ENCODE peak calls at places on chromosome 6, in four cellular contexts. One of them, this sample, is unnamed.

GRCh38 chr6:119310486-119311036 is 39.0 kb downstream of the MAN1A1 start:
- DNase-seq in thyroid gland: no peak
- DNase-seq in upper lobe of left lung: no peak
- DNase-seq in endodermal cell: no peak
- DNase-seq in this sample: no peak

GRCh38 chr6:113847435-113847834 is 9.7 kb upstream of the MARCKS start:
- DNase-seq in upper lobe of left lung: no peak
- DNase-seq in endodermal cell: no peak
- DNase-seq in thyroid gland: no peak
- DNase-seq in this sample: no peak

GRCh38 chr6:108558372-108559096 is 2.2 kb upstream of the FOXO3 start:
- DNase-seq in endodermal cell: peak; percentile 99
- DNase-seq in upper lobe of left lung: peak; percentile 99
- DNase-seq in thyroid gland: peak; percentile 99
- DNase-seq in this sample: peak; percentile 99

GRCh38 chr6:33632603-33633039 is 11.5 kb downstream of the ITPR3 start:
- DNase-seq in thyroid gland: peak; percentile 36
- DNase-seq in upper lobe of left lung: no peak
- DNase-seq in endodermal cell: peak; percentile 97
- DNase-seq in this sample: peak; percentile 76

GRCh38 chr6:31575335-31575901 is at the start of gene TNF:
- DNase-seq in thyroid gland: peak; percentile 8
- DNase-seq in endodermal cell: peak; percentile 41
- DNase-seq in upper lobe of left lung: no peak
- DNase-seq in this sample: no peak

GRCh38 chr6:168332020-168332419 is 12.4 kb upstream of the DACT2 start:
- DNase-seq in endodermal cell: peak; percentile 93
- DNase-seq in thyroid gland: no peak
- DNase-seq in upper lobe of left lung: no peak
- DNase-seq in this sample: no peak

GRCh38 chr6:142935553-142936517 is 9.1 kb downstream of the HIVEP2 start:
- DNase-seq in endodermal cell: no peak
- DNase-seq in thyroid gland: peak; percentile 20
- DNase-seq in upper lobe of left lung: peak; percentile 16
- DNase-seq in this sample: no peak

GRCh38 chr6:1067346-1067745 is 244.6 kb upstream of the FOXQ1 start:
- DNase-seq in thyroid gland: no peak
- DNase-seq in upper lobe of left lung: no peak
- DNase-seq in endodermal cell: no peak
- DNase-seq in this sample: no peak

GRCh38 chr6:38477680-38478260 is 162.0 kb downstream of the BTBD9 start:
- DNase-seq in upper lobe of left lung: no peak
- DNase-seq in endodermal cell: peak; percentile 77
- DNase-seq in thyroid gland: no peak
- DNase-seq in this sample: no peak

GRCh38 chr6:51915098-51915497 is 172.3 kb downstream of the PKHD1 start:
- DNase-seq in endodermal cell: no peak
- DNase-seq in thyroid gland: no peak
- DNase-seq in upper lobe of left lung: no peak
- DNase-seq in this sample: no peak

GRCh38 chr6:81734081-81734480 is 18.4 kb downstream of the TENT5A start:
- DNase-seq in thyroid gland: no peak
- DNase-seq in upper lobe of left lung: no peak
- DNase-seq in endodermal cell: no peak
- DNase-seq in this sample: no peak

GRCh38 chr6:49849121-49849907 is 17.0 kb downstream of the CRISP1 start:
- DNase-seq in upper lobe of left lung: no peak
- DNase-seq in thyroid gland: no peak
- DNase-seq in endodermal cell: peak; percentile 39
- DNase-seq in this sample: no peak

GRCh38 chr6:79898076-79898475 is 49.3 kb downstream of the ELOVL4 start:
- DNase-seq in endodermal cell: no peak
- DNase-seq in upper lobe of left lung: no peak
- DNase-seq in thyroid gland: no peak
- DNase-seq in this sample: no peak

GRCh38 chr6:49118475-49118874 is 344.6 kb downstream of the MMUT start:
- DNase-seq in upper lobe of left lung: no peak
- DNase-seq in endodermal cell: no peak
- DNase-seq in thyroid gland: no peak
- DNase-seq in this sample: no peak

GRCh38 chr6:86715676-86716075 is 221.7 kb upstream of the HTR1E start:
- DNase-seq in upper lobe of left lung: no peak
- DNase-seq in endodermal cell: no peak
- DNase-seq in thyroid gland: peak; percentile 5
- DNase-seq in this sample: no peak

GRCh38 chr6:148265058-148265457 is 77.6 kb upstream of the SASH1 start:
- DNase-seq in endodermal cell: no peak
- DNase-seq in upper lobe of left lung: no peak
- DNase-seq in thyroid gland: peak; percentile 49
- DNase-seq in this sample: no peak

GRCh38 chr6:27019651-27020552 is 227.6 kb upstream of the PRSS16 start:
- DNase-seq in thyroid gland: peak; percentile 83
- DNase-seq in upper lobe of left lung: peak; percentile 90
- DNase-seq in endodermal cell: peak; percentile 94
- DNase-seq in this sample: peak; percentile 79

GRCh38 chr6:136550330-136551071 is at the start of gene MAP7:
- DNase-seq in thyroid gland: peak; percentile 94
- DNase-seq in endodermal cell: peak; percentile 98
- DNase-seq in upper lobe of left lung: peak; percentile 96
- DNase-seq in this sample: peak; percentile 85

GRCh38 chr6:4102687-4103244 is 23.8 kb upstream of the FAM217A start:
- DNase-seq in endodermal cell: no peak
- DNase-seq in upper lobe of left lung: no peak
- DNase-seq in thyroid gland: no peak
- DNase-seq in this sample: no peak

GRCh38 chr6:100724696-100725095 is 156.4 kb downstream of the ASCC3 start:
- DNase-seq in thyroid gland: no peak
- DNase-seq in endodermal cell: no peak
- DNase-seq in upper lobe of left lung: no peak
- DNase-seq in this sample: no peak

GRCh38 chr6:37871616-37872384 is 52.3 kb downstream of the ZFAND3 start:
- DNase-seq in thyroid gland: no peak
- DNase-seq in endodermal cell: no peak
- DNase-seq in upper lobe of left lung: no peak
- DNase-seq in this sample: no peak

GRCh38 chr6:107248147-107248546 is 132.8 kb upstream of the BEND3 start:
- DNase-seq in thyroid gland: no peak
- DNase-seq in endodermal cell: no peak
- DNase-seq in upper lobe of left lung: no peak
- DNase-seq in this sample: no peak

GRCh38 chr6:45827952-45828530 is 187.6 kb downstream of the CLIC5 start:
- DNase-seq in upper lobe of left lung: no peak
- DNase-seq in endodermal cell: no peak
- DNase-seq in thyroid gland: no peak
- DNase-seq in this sample: no peak

GRCh38 chr6:109508166-109508860 is 25.3 kb upstream of the ZBTB24 start:
- DNase-seq in thyroid gland: peak; percentile 41
- DNase-seq in endodermal cell: no peak
- DNase-seq in upper lobe of left lung: no peak
- DNase-seq in this sample: no peak

GRCh38 chr6:165974817-165975216 is 192.8 kb downstream of the TBXT start:
- DNase-seq in endodermal cell: no peak
- DNase-seq in upper lobe of left lung: no peak
- DNase-seq in thyroid gland: no peak
- DNase-seq in this sample: no peak

GRCh38 chr6:169831450-169832246 is 80.2 kb downstream of the ERMARD start:
- DNase-seq in endodermal cell: peak; percentile 97
- DNase-seq in thyroid gland: peak; percentile 64
- DNase-seq in upper lobe of left lung: peak; percentile 88
- DNase-seq in this sample: no peak

GRCh38 chr6:21609881-21610329 is 16.4 kb downstream of the SOX4 start:
- DNase-seq in thyroid gland: no peak
- DNase-seq in endodermal cell: no peak
- DNase-seq in upper lobe of left lung: peak; percentile 79
- DNase-seq in this sample: no peak

GRCh38 chr6:99613705-99614429 is 7.2 kb downstream of the PRDM13 start:
- DNase-seq in endodermal cell: peak; percentile 85
- DNase-seq in thyroid gland: no peak
- DNase-seq in upper lobe of left lung: peak; percentile 90
- DNase-seq in this sample: no peak

GRCh38 chr6:137975058-137975940 is 108.2 kb downstream of the TNFAIP3 start:
- DNase-seq in thyroid gland: no peak
- DNase-seq in endodermal cell: no peak
- DNase-seq in upper lobe of left lung: no peak
- DNase-seq in this sample: no peak

GRCh38 chr6:118542184-118542952 is 5.7 kb upstream of the PLN start:
- DNase-seq in thyroid gland: no peak
- DNase-seq in upper lobe of left lung: no peak
- DNase-seq in endodermal cell: no peak
- DNase-seq in this sample: no peak

GRCh38 chr6:145756170-145756662 is 20.9 kb upstream of the EPM2A start:
- DNase-seq in endodermal cell: no peak
- DNase-seq in upper lobe of left lung: no peak
- DNase-seq in thyroid gland: peak; percentile 12
- DNase-seq in this sample: no peak

GRCh38 chr6:54846857-54847721 is 518 bp downstream of the FAM83B start:
- DNase-seq in thyroid gland: peak; percentile 52
- DNase-seq in upper lobe of left lung: no peak
- DNase-seq in endodermal cell: peak; percentile 81
- DNase-seq in this sample: no peak

GRCh38 chr6:8437813-8438212 is 2.5 kb upstream of the SLC35B3 start:
- DNase-seq in endodermal cell: no peak
- DNase-seq in upper lobe of left lung: no peak
- DNase-seq in thyroid gland: no peak
- DNase-seq in this sample: no peak

GRCh38 chr6:151441390-151442166 is 10.3 kb downstream of the RMND1 start:
- DNase-seq in upper lobe of left lung: no peak
- DNase-seq in thyroid gland: no peak
- DNase-seq in endodermal cell: no peak
- DNase-seq in this sample: no peak
- H3K4me1 ChIP-seq in upper lobe of left lung: peaks cover 23% of the 10 kb centered on the region
- H3K4me1 ChIP-seq in thyroid gland: peaks cover 33% of the 10 kb centered on the region
- H3K4me1 ChIP-seq in endodermal cell: peaks cover 9% of the 10 kb centered on the region
- H3K4me1 ChIP-seq in this sample: peaks cover 30% of the 10 kb centered on the region

GRCh38 chr6:135092724-135093123 is 38.1 kb upstream of the HBS1L start:
- DNase-seq in upper lobe of left lung: no peak
- DNase-seq in endodermal cell: no peak
- DNase-seq in thyroid gland: no peak
- DNase-seq in this sample: no peak
- H3K4me1 ChIP-seq in upper lobe of left lung: no peaks in the 10 kb centered on the region
- H3K4me1 ChIP-seq in endodermal cell: no peaks in the 10 kb centered on the region
- H3K4me1 ChIP-seq in thyroid gland: peaks cover 5% of the 10 kb centered on the region
- H3K4me1 ChIP-seq in this sample: no peaks in the 10 kb centered on the region

DNA sequence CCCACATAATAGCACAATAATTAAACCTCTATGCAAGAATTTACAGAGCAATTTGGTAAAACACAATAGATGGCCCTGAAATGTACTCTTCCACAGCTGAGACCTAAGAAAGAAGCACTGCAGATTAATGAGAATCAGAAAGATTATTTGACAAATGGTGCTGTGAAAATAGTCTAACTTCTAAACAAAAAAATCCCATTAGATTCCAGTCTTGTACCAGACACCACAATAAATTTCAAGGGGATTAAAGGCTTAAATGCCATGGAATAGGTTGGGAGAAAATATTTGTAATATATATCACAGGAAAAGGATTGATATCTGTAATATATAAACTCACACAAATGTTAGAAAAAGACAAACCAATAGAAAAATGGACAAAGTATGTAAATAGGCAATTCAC is 14.4 kb downstream of the TMEM244 start:
- DNase-seq in thyroid gland: no peak
- DNase-seq in upper lobe of left lung: no peak
- DNase-seq in endodermal cell: no peak
- DNase-seq in this sample: no peak
- H3K4me1 ChIP-seq in thyroid gland: no peaks in the 10 kb centered on the region
- H3K4me1 ChIP-seq in upper lobe of left lung: no peaks in the 10 kb centered on the region
- H3K4me1 ChIP-seq in endodermal cell: peaks cover 6% of the 10 kb centered on the region
- H3K4me1 ChIP-seq in this sample: no peaks in the 10 kb centered on the region

GRCh38 chr6:154157706-154158105 is 118.7 kb downstream of the OPRM1 start:
- DNase-seq in thyroid gland: no peak
- DNase-seq in endodermal cell: no peak
- DNase-seq in upper lobe of left lung: no peak
- DNase-seq in this sample: no peak

GRCh38 chr6:154156135-154156948 is 117.3 kb downstream of the OPRM1 start:
- DNase-seq in thyroid gland: peak; percentile 92
- DNase-seq in upper lobe of left lung: no peak
- DNase-seq in endodermal cell: peak; percentile 87
- DNase-seq in this sample: no peak

GRCh38 chr6:154154389-154154967 is 115.4 kb downstream of the OPRM1 start:
- DNase-seq in endodermal cell: peak; percentile 70
- DNase-seq in thyroid gland: peak; percentile 67
- DNase-seq in upper lobe of left lung: no peak
- DNase-seq in this sample: no peak

GRCh38 chr6:154159126-154159525 is 120.1 kb downstream of the OPRM1 start:
- DNase-seq in upper lobe of left lung: no peak
- DNase-seq in endodermal cell: no peak
- DNase-seq in thyroid gland: no peak
- DNase-seq in this sample: no peak

DNA sequence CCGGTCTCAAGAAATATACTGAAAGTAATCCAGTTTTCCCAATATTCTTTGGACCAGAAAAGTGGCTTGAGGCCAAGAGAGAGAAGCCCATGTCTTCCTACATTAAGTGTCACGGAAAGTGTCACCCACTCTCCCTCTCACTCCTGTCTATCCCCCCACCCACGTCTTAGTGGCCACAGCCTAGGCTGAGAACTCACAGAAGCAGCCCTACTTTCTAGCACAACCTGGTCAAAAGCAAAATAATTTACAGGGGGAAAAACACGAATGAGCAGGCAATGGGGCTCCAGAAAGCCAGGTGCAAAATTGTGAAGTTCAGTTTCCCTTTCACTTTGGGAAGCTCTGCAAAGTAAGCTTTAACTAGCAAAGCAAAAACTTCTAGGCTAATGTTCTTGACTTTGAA is 118.0 kb downstream of the OPRM1 start:
- DNase-seq in endodermal cell: no peak
- DNase-seq in thyroid gland: no peak
- DNase-seq in upper lobe of left lung: no peak
- DNase-seq in this sample: no peak
- H3K4me1 ChIP-seq in endodermal cell: no peaks in the 10 kb centered on the region
- H3K4me1 ChIP-seq in thyroid gland: peaks cover 29% of the 10 kb centered on the region
- H3K4me1 ChIP-seq in upper lobe of left lung: peaks cover 18% of the 10 kb centered on the region
- H3K4me1 ChIP-seq in this sample: peaks cover 4% of the 10 kb centered on the region

GRCh38 chr6:16674666-16675392 is 86.4 kb downstream of the ATXN1 start:
- DNase-seq in thyroid gland: no peak
- DNase-seq in upper lobe of left lung: no peak
- DNase-seq in endodermal cell: no peak
- DNase-seq in this sample: no peak
- H3K4me1 ChIP-seq in thyroid gland: peaks cover 37% of the 10 kb centered on the region
- H3K4me1 ChIP-seq in upper lobe of left lung: peaks cover 37% of the 10 kb centered on the region
- H3K4me1 ChIP-seq in endodermal cell: no peaks in the 10 kb centered on the region
- H3K4me1 ChIP-seq in this sample: peaks cover 46% of the 10 kb centered on the region